ENCODE peak calls at places on chromosomes 7 and 10, in six cellular contexts. H, T, X, C, V and N are unnamed samples. For H3K9me3, the result is how much of the 10 kb centered on the place peaks cover.

GRCh38 chr10:46550795-46551700 is 5.4 kb downstream of the GPRIN2 start:
- DNase-seq in H (no peak), V (no peak), C (no peak), X (peak), T (no peak), N (peak)

GRCh38 chr7:106346678-106347217 is 62.0 kb upstream of the NAMPT start:
- DNase-seq in C (no peak), V (peak), X (no peak), H (peak), T (peak), N (no peak)

GRCh38 chr7:66597472-66597871 is 31.2 kb upstream of the KCTD7 start:
- DNase-seq in C (no peak), T (no peak), V (no peak), H (no peak), X (no peak), N (no peak)

GRCh38 chr7:122902751-122903495 is 16.7 kb upstream of the CADPS2 start:
- DNase-seq in T (no peak), H (no peak), V (peak), C (peak), X (no peak), N (no peak)

GRCh38 chr7:132080967-132081668 is 495.2 kb downstream of the PLXNA4 start:
- DNase-seq in C (no peak), T (peak), X (no peak), H (no peak), V (no peak), N (no peak)

GRCh38 chr7:133633055-133633454 is 380.2 kb downstream of the EXOC4 start:
- DNase-seq in V (peak), X (no peak), T (peak), H (no peak), C (no peak), N (no peak)

GRCh38 chr10:130029209-130029608 is 65.1 kb upstream of the EBF3 start:
- DNase-seq in H (no peak), C (no peak), V (no peak), T (no peak), X (no peak), N (no peak)

GRCh38 chr10:24209946-24210491 is 1.1 kb downstream of the KIAA1217 start:
- DNase-seq in V (peak), C (peak), X (no peak), H (no peak), T (peak), N (no peak)

GRCh38 chr10:128077155-128077875 is 48.9 kb downstream of the MKI67 start:
- DNase-seq in C (no peak), X (peak), V (no peak), H (no peak), T (no peak), N (no peak)

GRCh38 chr10:3835770-3836169 is 50.8 kb upstream of the KLF6 start:
- DNase-seq in H (no peak), T (no peak), V (no peak), X (no peak), C (no peak), N (no peak)

GRCh38 chr10:88693392-88694020 is 12.5 kb upstream of the LIPK start:
- DNase-seq in C (no peak), V (no peak), H (no peak), T (no peak), X (no peak), N (no peak)

GRCh38 chr10:110486680-110487410 is 10.9 kb upstream of the DUSP5 start:
- DNase-seq in T (no peak), X (no peak), H (no peak), V (no peak), C (no peak), N (no peak)

GRCh38 chr7:134907000-134907399 is 79.3 kb upstream of the AGBL3 start:
- DNase-seq in X (no peak), V (no peak), T (no peak), H (no peak), C (no peak), N (no peak)

GRCh38 chr10:24503627-24504320 is 219.9 kb downstream of the ARHGAP21 start:
- DNase-seq in X (no peak), C (peak), H (peak), V (peak), T (peak), N (peak)

GRCh38 chr7:27885652-27886051 is 145.7 kb downstream of the TAX1BP1 start:
- DNase-seq in C (no peak), V (no peak), H (no peak), T (peak), X (no peak), N (no peak)

GRCh38 chr10:6211341-6212265 is 8.9 kb downstream of the PFKFB3 start:
- DNase-seq in C (no peak), V (no peak), X (peak), H (no peak), T (peak), N (no peak)

GRCh38 chr7:95622001-95622549 is 25.8 kb upstream of the PDK4 start:
- DNase-seq in T (no peak), V (no peak), H (no peak), C (no peak), X (no peak), N (no peak)

GRCh38 chr7:100539436-100540006 is 518 bp downstream of the AGFG2 start:
- DNase-seq in V (no peak), T (no peak), C (no peak), X (no peak), H (no peak), N (no peak)

GRCh38 chr7:40507166-40507565 is 372.4 kb downstream of the SUGCT start:
- DNase-seq in T (no peak), C (peak), X (no peak), V (peak), H (no peak), N (no peak)

GRCh38 chr10:122021421-122021820 is 32.5 kb downstream of the TACC2 start:
- DNase-seq in V (no peak), T (no peak), C (no peak), H (no peak), X (no peak), N (no peak)

GRCh38 chr7:122463631-122464030 is 159.1 kb upstream of the FEZF1 start:
- DNase-seq in H (no peak), V (no peak), T (no peak), C (no peak), X (no peak), N (no peak)

GRCh38 chr10:43980313-43980712 is 331.6 kb upstream of the ZNF32 start:
- DNase-seq in X (no peak), V (no peak), H (no peak), T (no peak), C (no peak), N (peak)

GRCh38 chr7:105002-105401 is 87.4 kb upstream of the FAM20C start:
- DNase-seq in V (no peak), H (no peak), X (no peak), T (no peak), C (no peak), N (no peak)

GRCh38 chr7:96136600-96137239 is 185.2 kb downstream of the SLC25A13 start:
- DNase-seq in X (no peak), V (no peak), C (no peak), H (no peak), T (no peak), N (no peak)

GRCh38 chr7:11701829-11702560 is 130.0 kb downstream of the THSD7A start:
- DNase-seq in X (no peak), H (no peak), T (peak), V (no peak), C (no peak), N (no peak)

GRCh38 chr10:70551971-70552422 is 50.5 kb downstream of the PRF1 start:
- DNase-seq in V (no peak), C (peak), X (no peak), T (peak), H (no peak), N (peak)

GRCh38 chr10:83943920-83944319 is 195.4 kb upstream of the GHITM start:
- DNase-seq in C (no peak), X (no peak), H (no peak), T (no peak), V (no peak), N (no peak)
- H3K9me3 ChIP-seq in C (under half), X (under half), H (under half), T (under half), V (under half), N (under half)

DNA sequence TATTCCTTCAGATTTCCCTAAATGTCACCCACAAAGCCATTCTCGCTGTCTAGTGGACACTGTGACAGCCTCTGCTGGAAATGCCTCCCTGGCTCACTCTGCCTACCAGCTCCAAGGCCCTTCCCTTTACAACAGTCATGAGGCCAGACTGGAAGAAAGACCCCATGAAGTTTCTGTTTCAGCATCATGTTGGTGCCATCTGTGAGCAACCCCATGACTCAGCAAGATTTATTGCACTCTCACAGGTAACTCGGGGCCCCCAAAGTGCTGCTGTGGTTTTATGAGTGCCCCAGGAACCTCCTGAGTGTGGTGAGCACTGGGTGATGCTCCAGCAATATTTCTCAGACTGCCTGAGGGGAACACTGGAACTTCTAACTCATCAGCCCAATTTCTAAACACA is 218.6 kb downstream of the ZNF33B start:
- DNase-seq in H (no peak), V (no peak), C (no peak), T (no peak), X (no peak), N (no peak)
- H3K9me3 ChIP-seq in H (under half), V (under half), C (under half), T (under half), X (under half), N (under half)

GRCh38 chr7:158549834-158550700 is 37.6 kb downstream of the PTPRN2 start:
- DNase-seq in X (no peak), C (no peak), T (no peak), V (no peak), H (no peak), N (no peak)

GRCh38 chr7:158548726-158549125 is 38.9 kb downstream of the PTPRN2 start:
- DNase-seq in C (no peak), H (no peak), V (no peak), X (no peak), T (no peak), N (no peak)

GRCh38 chr7:158547817-158548216 is 39.8 kb downstream of the PTPRN2 start:
- DNase-seq in V (no peak), X (no peak), H (no peak), C (no peak), T (no peak), N (no peak)

GRCh38 chr7:158549176-158549833 is 38.3 kb downstream of the PTPRN2 start:
- DNase-seq in H (no peak), C (no peak), T (no peak), V (no peak), X (no peak), N (no peak)

DNA sequence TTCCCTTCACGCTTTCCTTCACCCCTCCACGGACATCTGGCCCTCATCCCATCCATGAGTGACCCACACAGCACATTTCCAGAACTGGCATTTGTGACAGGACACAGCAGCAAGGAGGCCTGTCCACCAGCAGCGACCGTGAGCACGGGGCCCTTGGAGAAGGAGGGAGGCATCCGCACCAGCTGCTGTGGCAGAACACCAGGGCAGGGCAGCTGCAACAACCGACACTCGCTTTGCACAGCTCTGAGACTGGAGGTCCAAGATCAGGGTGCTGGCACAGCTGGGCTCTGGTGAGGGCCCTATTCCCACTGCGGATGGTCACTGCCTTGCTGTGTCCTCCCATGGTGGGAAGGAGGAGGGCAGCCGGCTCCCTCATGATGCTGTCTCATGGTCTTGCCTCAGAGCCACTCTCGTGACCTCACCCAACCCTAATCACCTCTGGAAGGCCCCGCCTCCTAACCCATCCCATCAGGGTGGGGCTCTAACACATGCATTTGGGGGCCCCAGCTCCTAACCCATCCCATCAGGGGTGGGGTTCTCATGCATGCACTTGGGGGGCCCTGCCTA is 36.7 kb downstream of the PTPRN2 start:
- DNase-seq in T (no peak), H (no peak), V (no peak), C (no peak), X (no peak), N (no peak)
- H3K9me3 ChIP-seq in T (under half), H (under half), V (under half), C (under half), X (under half), N (under half)

GRCh38 chr7:157645539-157645938 is 308.7 kb downstream of the DNAJB6 start:
- DNase-seq in C (no peak), T (no peak), X (no peak), V (no peak), H (no peak), N (no peak)
- H3K9me3 ChIP-seq in C (under half), T (under half), X (under half), V (under half), H (under half), N (under half)

GRCh38 chr7:5065107-5065407 is 19.4 kb downstream of the RBAK start:
- DNase-seq in V (no peak), H (no peak), C (no peak), X (no peak), T (no peak), N (no peak)
- H3K9me3 ChIP-seq in V (half or more), H (half or more), C (under half), X (under half), T (half or more), N (under half)

GRCh38 chr7:157974678-157975230 is 612.9 kb downstream of the PTPRN2 start:
- DNase-seq in C (no peak), V (no peak), X (no peak), H (no peak), T (no peak), N (no peak)
- H3K9me3 ChIP-seq in C (under half), V (under half), X (under half), H (under half), T (under half), N (under half)

GRCh38 chr7:158017226-158018060 is 570.2 kb downstream of the PTPRN2 start:
- DNase-seq in H (no peak), X (no peak), T (no peak), V (no peak), C (no peak), N (no peak)
- H3K9me3 ChIP-seq in H (under half), X (under half), T (under half), V (under half), C (under half), N (under half)

GRCh38 chr10:131831561-131831960 is 69.2 kb upstream of the PPP2R2D start:
- DNase-seq in V (no peak), X (peak), T (no peak), C (no peak), H (no peak), N (no peak)
- H3K9me3 ChIP-seq in V (under half), X (under half), T (under half), C (under half), H (under half), N (under half)